ENCODE peak calls at places on chromosome 22, in eight cellular contexts. C is fibroblast of lung, Z is OCI-LY7, I is mammary epithelial cell, L is HCT116, S is neural progenitor cell, M is GM12878, Y is PC-3. F is an unnamed sample.
A peak's percentile ranks its signal among the peaks of the same experiment; 100 is the strongest.

GRCh38 chr22:25878933-25879332 is 136.9 kb downstream of the MYO18B start:
- DNase-seq in C (no peak), Z (no peak), I (no peak), L (no peak), S (no peak), M (no peak), Y (no peak), F (no peak)

GRCh38 chr22:29840498-29840897 is 2.4 kb upstream of the ASCC2 start:
- DNase-seq in C (no peak), Z (no peak), I (peak; percentile 29), L (no peak), S (no peak), M (no peak), Y (no peak), F (no peak)

GRCh38 chr22:29722587-29722986 is 2.8 kb downstream of the CABP7 start:
- DNase-seq in C (no peak), Z (no peak), I (no peak), L (no peak), S (no peak), M (no peak), Y (no peak), F (no peak)

GRCh38 chr22:33726294-33726711 is 194.0 kb downstream of the LARGE1 start:
- DNase-seq in C (peak; percentile 71), Z (no peak), I (peak; percentile 60), L (no peak), S (no peak), M (no peak), Y (peak; percentile 26), F (no peak)

GRCh38 chr22:27370281-27370680 is 431.3 kb downstream of the MN1 start:
- DNase-seq in C (no peak), Z (peak; percentile 77), I (no peak), L (no peak), S (no peak), M (no peak), Y (no peak), F (no peak)

GRCh38 chr22:26756675-26757293 is 99.4 kb downstream of the MIAT start:
- DNase-seq in C (peak; percentile 16), Z (no peak), I (peak; percentile 36), L (peak; percentile 8), S (peak; percentile 84), M (no peak), Y (peak; percentile 37), F (no peak)

GRCh38 chr22:24176040-24176439 is 5.2 kb upstream of the SUSD2 start:
- DNase-seq in C (no peak), Z (no peak), I (no peak), L (no peak), S (no peak), M (no peak), Y (no peak), F (no peak)

GRCh38 chr22:28883917-28884753 is 763 bp downstream of the ZNRF3 start:
- DNase-seq in C (peak; percentile 33), Z (peak; percentile 59), I (peak; percentile 53), L (peak; percentile 12), S (peak; percentile 74), M (no peak), Y (peak; percentile 32), F (peak; percentile 32)

GRCh38 chr22:37340331-37341262 is 58.3 kb downstream of the CYTH4 start:
- DNase-seq in C (no peak), Z (no peak), I (no peak), L (no peak), S (peak; percentile 58), M (no peak), Y (peak; percentile 0), F (no peak)

GRCh38 chr22:26620197-26620596 is 1.6 kb upstream of the CRYBA4 start:
- DNase-seq in C (no peak), Z (no peak), I (no peak), L (no peak), S (no peak), M (no peak), Y (no peak), F (no peak)

GRCh38 chr22:33555814-33556522 is 364.3 kb downstream of the LARGE1 start:
- DNase-seq in C (no peak), Z (no peak), I (no peak), L (no peak), S (no peak), M (no peak), Y (no peak), F (no peak)

GRCh38 chr22:29654420-29654819 is 51.0 kb downstream of the NF2 start:
- DNase-seq in C (no peak), Z (no peak), I (no peak), L (no peak), S (no peak), M (no peak), Y (no peak), F (no peak)

GRCh38 chr22:37850801-37851200 is 1.6 kb downstream of the EIF3L start:
- DNase-seq in C (no peak), Z (no peak), I (no peak), L (no peak), S (no peak), M (no peak), Y (no peak), F (no peak)

GRCh38 chr22:44182591-44183588 is 2.2 kb downstream of the PARVG start:
- DNase-seq in C (no peak), Z (peak; percentile 24), I (no peak), L (no peak), S (no peak), M (no peak), Y (no peak), F (peak; percentile 66)

GRCh38 chr22:44180706-44181032 is at the start of gene PARVG:
- DNase-seq in C (no peak), Z (peak; percentile 31), I (peak; percentile 7), L (no peak), S (no peak), M (peak; percentile 57), Y (peak; percentile 38), F (no peak)

GRCh38 chr22:44181033-44181911 is 547 bp downstream of the PARVG start:
- DNase-seq in C (no peak), Z (no peak), I (no peak), L (no peak), S (no peak), M (no peak), Y (peak; percentile 3), F (peak; percentile 83)

GRCh38 chr22:44179989-44180705 is 578 bp upstream of the PARVG start:
- DNase-seq in C (no peak), Z (no peak), I (no peak), L (no peak), S (no peak), M (no peak), Y (no peak), F (no peak)

DNA sequence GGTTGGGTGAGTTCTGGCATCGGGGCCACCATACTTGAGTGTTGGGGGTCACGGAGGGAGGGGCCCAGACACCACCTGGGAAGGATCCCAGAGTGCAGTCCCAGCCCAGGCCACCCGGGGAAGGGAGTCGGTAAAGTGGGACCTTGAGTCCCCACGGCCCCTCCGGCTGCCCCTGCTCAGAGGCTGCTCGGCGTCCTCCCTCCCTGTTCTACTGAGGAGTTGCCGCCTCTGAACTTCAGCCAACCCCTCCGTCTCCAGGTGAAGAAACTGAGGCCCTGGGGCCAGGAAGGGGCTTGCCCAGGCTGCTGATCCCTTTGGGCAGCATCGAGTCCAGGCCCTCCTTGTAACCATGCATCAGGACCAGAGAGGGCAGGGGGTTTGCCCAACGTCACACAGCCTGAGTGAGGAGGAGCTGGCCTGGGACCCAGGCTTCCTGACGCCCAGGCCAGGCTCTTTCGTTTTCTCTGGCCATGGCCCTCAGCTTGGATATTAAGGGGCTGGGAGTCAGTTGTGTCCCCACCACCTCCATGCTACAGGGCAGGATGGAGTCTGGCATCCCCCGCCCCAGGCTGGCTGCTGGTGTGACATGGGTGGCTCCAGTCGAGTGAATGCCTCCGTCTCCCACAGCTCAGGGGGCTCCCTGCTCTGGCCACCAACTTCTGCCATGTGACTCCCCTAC is 1.3 kb downstream of the PARVG start:
- DNase-seq in C (no peak), Z (no peak), I (no peak), L (no peak), S (no peak), M (no peak), Y (no peak), F (no peak)
- H3K27ac ChIP-seq in C (no peak overlapping the region), Z (no peak overlapping the region), I (no peak overlapping the region), L (no peak overlapping the region), S (no peak overlapping the region), M (peak overlapping the region; percentile 91), Y (no peak overlapping the region), F (peak overlapping the region; percentile 93)

GRCh38 chr22:42630211-42630610 is 10.2 kb downstream of the ATP5MGL start:
- DNase-seq in C (no peak), Z (no peak), I (no peak), L (no peak), S (no peak), M (no peak), Y (no peak), F (no peak)
- H4K20me1 ChIP-seq in C (peaks cover 2% of the 10 kb centered on the region), Z (no peaks in the 10 kb centered on the region), I (no peaks in the 10 kb centered on the region), L (no peaks in the 10 kb centered on the region), S (peaks cover 7% of the 10 kb centered on the region), M (no peaks in the 10 kb centered on the region), Y (no peaks in the 10 kb centered on the region), F (peaks cover 19% of the 10 kb centered on the region)

GRCh38 chr22:19103881-19104821 is 18.1 kb downstream of the DGCR2 start:
- DNase-seq in C (peak; percentile 86), Z (no peak), I (no peak), L (no peak), S (no peak), M (no peak), Y (no peak), F (no peak)

GRCh38 chr22:19106886-19107729 is 15.1 kb downstream of the DGCR2 start:
- DNase-seq in C (no peak), Z (no peak), I (no peak), L (no peak), S (no peak), M (no peak), Y (no peak), F (no peak)

GRCh38 chr22:19105456-19105855 is 16.8 kb downstream of the DGCR2 start:
- DNase-seq in C (no peak), Z (no peak), I (no peak), L (no peak), S (no peak), M (no peak), Y (no peak), F (no peak)

GRCh38 chr22:19107730-19108074 is 14.5 kb downstream of the DGCR2 start:
- DNase-seq in C (no peak), Z (no peak), I (no peak), L (no peak), S (no peak), M (no peak), Y (no peak), F (no peak)

GRCh38 chr22:19105867-19106802 is 16.1 kb downstream of the DGCR2 start:
- DNase-seq in C (no peak), Z (peak; percentile 55), I (peak; percentile 30), L (no peak), S (peak; percentile 47), M (no peak), Y (peak; percentile 12), F (no peak)
- H3K4me1 ChIP-seq in C (peaks cover 3% of the 10 kb centered on the region), Z (peaks cover 23% of the 10 kb centered on the region), I (peaks cover 15% of the 10 kb centered on the region), L (no peaks in the 10 kb centered on the region), S (peaks cover 13% of the 10 kb centered on the region), M (peaks cover 12% of the 10 kb centered on the region), Y (peaks cover 8% of the 10 kb centered on the region), F (peaks cover 25% of the 10 kb centered on the region)

DNA sequence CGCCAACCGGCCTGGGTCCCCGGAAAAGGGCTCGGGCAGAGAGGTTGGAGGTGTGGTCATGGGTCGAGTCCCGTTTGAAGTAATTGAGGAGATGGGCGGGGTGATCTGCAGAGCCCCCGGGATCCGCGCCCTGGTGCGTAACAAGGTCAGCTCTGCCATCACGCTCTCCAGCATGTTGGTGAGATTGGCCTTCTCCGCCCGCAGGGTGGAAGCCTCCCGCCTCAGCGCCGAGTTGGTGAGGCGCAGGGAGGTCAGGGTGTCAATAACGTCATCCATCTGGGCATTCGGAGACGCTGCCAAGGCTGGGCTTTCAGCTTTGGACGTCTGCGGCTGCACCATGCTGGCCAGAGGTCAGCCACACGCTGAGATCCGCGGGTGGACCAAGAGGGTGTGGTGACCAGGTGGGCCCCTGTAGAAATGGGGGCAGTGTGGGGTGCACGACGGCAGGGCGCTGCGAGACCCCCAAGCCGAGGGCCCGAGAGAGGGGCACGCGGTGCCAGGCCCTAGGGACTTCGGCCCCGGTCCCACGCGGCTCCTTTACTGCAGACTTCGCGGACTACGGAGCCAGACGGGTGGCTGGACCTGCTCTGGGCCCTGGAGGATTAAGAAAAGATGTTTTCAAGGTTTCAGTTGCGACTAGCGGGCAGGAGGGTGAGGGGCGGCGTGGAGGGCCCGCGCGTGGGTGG is 672 bp downstream of the RTL6 start:
- DNase-seq in C (peak; percentile 70), Z (no peak), I (peak; percentile 3), L (no peak), S (peak; percentile 40), M (no peak), Y (no peak), F (peak; percentile 18)
- H3K27ac ChIP-seq in C (peak overlapping the region; percentile 90), Z (peak overlapping the region; percentile 15), I (peak overlapping the region; percentile 76), L (peak overlapping the region; percentile 90), S (no peak overlapping the region), M (no peak overlapping the region), Y (peak overlapping the region; percentile 57), F (no peak overlapping the region)